ENCODE peak calls at places on chromosomes 2 and 18, in four cellular contexts. R is stimulated activated CD8-positive, alpha-beta memory T cell treated with anti-CD3 and anti-CD28 coated beads, Interleukin-15, amount 100 ng/mL, for 24 hours; L is stimulated activated naive CD8-positive, alpha-beta T cell treated with anti-CD3 and anti-CD28 coated beads, Interleukin-15, Interleukin-2, amounts not matched to agents 100 U/mL and 50 U/mL, for 24 hours; G is LoVo. A is an unnamed sample.

GRCh38 chr18:79754831-79755351 is 42.8 kb upstream of the KCNG2 start:
- DNase-seq in R (no peak), L (no peak), G (no peak), A (no peak)

GRCh38 chr18:68215931-68216330 is 499.0 kb downstream of the TMX3 start:
- DNase-seq in R (no peak), L (no peak), G (no peak), A (no peak)

GRCh38 chr2:233331536-233331935 is 22.8 kb upstream of the DGKD start:
- DNase-seq in R (peak), L (peak), G (no peak), A (no peak)

GRCh38 chr2:165443524-165443923 is 26.0 kb upstream of the CSRNP3 start:
- DNase-seq in R (no peak), L (no peak), G (no peak), A (peak)

GRCh38 chr2:232815569-232815968 is 39.2 kb upstream of the KCNJ13 start:
- DNase-seq in R (no peak), L (no peak), G (no peak), A (no peak)

GRCh38 chr18:54905629-54906028 is 53.6 kb downstream of the CCDC68 start:
- DNase-seq in R (no peak), L (no peak), G (no peak), A (no peak)

GRCh38 chr18:62325806-62326645 is 916 bp downstream of the TNFRSF11A start:
- DNase-seq in R (no peak), L (peak), G (peak), A (peak)

GRCh38 chr2:30408961-30409387 is 38.1 kb upstream of the LCLAT1 start:
- DNase-seq in R (no peak), L (no peak), G (no peak), A (peak)

A was measured in SW480.